ENCODE peak calls at places on chromosomes 1 and 21, in eight cellular contexts. T is A549, H is IMR-90, M is endothelial cell of umbilical vein, F is K562, I is ovary, K is body of pancreas, A is uterus. N is an unnamed sample. For H3K4me1, the result is how much of the 10 kb centered on the place peaks cover.

GRCh38 chr1:39462074-39462473 is 29.4 kb upstream of the BMP8A start:
- DNase-seq in T (no peak), H (peak), M (no peak), F (no peak), I (no peak), K (no peak), A (no peak), N (no peak)

GRCh38 chr1:177142791-177143382 is 21.6 kb downstream of the ASTN1 start:
- DNase-seq in T (no peak), H (no peak), M (no peak), F (no peak), I (no peak), K (no peak), A (no peak), N (no peak)

GRCh38 chr1:239386453-239387303 is at the start of gene CHRM3:
- DNase-seq in T (peak), H (no peak), M (no peak), F (no peak), I (peak), K (peak), A (peak), N (peak)

GRCh38 chr1:179953974-179954493 is 576 bp upstream of the CEP350 start:
- DNase-seq in T (peak), H (peak), M (no peak), F (peak), I (no peak), K (no peak), A (peak), N (peak)

GRCh38 chr1:63617450-63617849 is 24.2 kb downstream of the PGM1 start:
- DNase-seq in T (no peak), H (no peak), M (no peak), F (no peak), I (no peak), K (no peak), A (no peak), N (no peak)

GRCh38 chr21:34989337-34990151 is 59.6 kb downstream of the RUNX1 start:
- DNase-seq in T (no peak), H (no peak), M (no peak), F (no peak), I (no peak), K (no peak), A (no peak), N (no peak)

GRCh38 chr1:89589515-89589914 is 43.4 kb upstream of the LRRC8C start:
- DNase-seq in T (no peak), H (no peak), M (peak), F (no peak), I (no peak), K (no peak), A (no peak), N (no peak)

GRCh38 chr1:215987092-215987855 is 420.2 kb downstream of the KCTD3 start:
- DNase-seq in T (no peak), H (peak), M (no peak), F (no peak), I (no peak), K (no peak), A (no peak), N (no peak)

GRCh38 chr1:115364776-115365155 is 26.7 kb upstream of the NGF start:
- DNase-seq in T (no peak), H (no peak), M (no peak), F (no peak), I (no peak), K (no peak), A (no peak), N (no peak)

GRCh38 chr1:211783266-211783665 is 47.3 kb downstream of the LPGAT1 start:
- DNase-seq in T (no peak), H (no peak), M (peak), F (no peak), I (no peak), K (no peak), A (no peak), N (no peak)

GRCh38 chr1:206588492-206588891 is 23.8 kb downstream of the EIF2D start:
- DNase-seq in T (no peak), H (no peak), M (no peak), F (no peak), I (no peak), K (no peak), A (no peak), N (no peak)

GRCh38 chr1:87512431-87512830 is 183.8 kb downstream of the LMO4 start:
- DNase-seq in T (no peak), H (peak), M (no peak), F (no peak), I (no peak), K (no peak), A (no peak), N (no peak)

GRCh38 chr1:193019442-193020026 is 39.6 kb downstream of the UCHL5 start:
- DNase-seq in T (peak), H (peak), M (peak), F (peak), I (no peak), K (no peak), A (no peak), N (no peak)

GRCh38 chr1:220320709-220321108 is 48.5 kb upstream of the RAB3GAP2 start:
- DNase-seq in T (no peak), H (no peak), M (no peak), F (no peak), I (no peak), K (no peak), A (no peak), N (no peak)

GRCh38 chr1:91015794-91016550 is 5.9 kb downstream of the ZNF644 start:
- DNase-seq in T (no peak), H (peak), M (no peak), F (no peak), I (no peak), K (no peak), A (no peak), N (no peak)

GRCh38 chr1:82445827-82446226 is 645.1 kb downstream of the ADGRL2 start:
- DNase-seq in T (no peak), H (no peak), M (no peak), F (no peak), I (no peak), K (no peak), A (no peak), N (no peak)

GRCh38 chr1:236868625-236869467 is 73.8 kb downstream of the MTR start:
- DNase-seq in T (peak), H (peak), M (peak), F (peak), I (no peak), K (peak), A (no peak), N (no peak)

GRCh38 chr1:235642021-235642942 is 7.3 kb downstream of the GNG4 start:
- DNase-seq in T (no peak), H (peak), M (peak), F (peak), I (no peak), K (no peak), A (no peak), N (no peak)

GRCh38 chr1:226176870-226177269 is 9.7 kb downstream of the ACBD3 start:
- DNase-seq in T (no peak), H (no peak), M (no peak), F (no peak), I (no peak), K (no peak), A (no peak), N (no peak)

GRCh38 chr1:19096036-19096833 is 113.8 kb downstream of the UBR4 start:
- DNase-seq in T (peak), H (peak), M (peak), F (peak), I (no peak), K (peak), A (no peak), N (no peak)

GRCh38 chr1:15848143-15848928 is 829 bp downstream of the SPEN start:
- DNase-seq in T (no peak), H (peak), M (peak), F (peak), I (no peak), K (peak), A (peak), N (peak)

GRCh38 chr1:22117851-22118250 is 25.0 kb downstream of the WNT4 start:
- DNase-seq in T (no peak), H (no peak), M (no peak), F (peak), I (peak), K (no peak), A (peak), N (no peak)

DNA sequence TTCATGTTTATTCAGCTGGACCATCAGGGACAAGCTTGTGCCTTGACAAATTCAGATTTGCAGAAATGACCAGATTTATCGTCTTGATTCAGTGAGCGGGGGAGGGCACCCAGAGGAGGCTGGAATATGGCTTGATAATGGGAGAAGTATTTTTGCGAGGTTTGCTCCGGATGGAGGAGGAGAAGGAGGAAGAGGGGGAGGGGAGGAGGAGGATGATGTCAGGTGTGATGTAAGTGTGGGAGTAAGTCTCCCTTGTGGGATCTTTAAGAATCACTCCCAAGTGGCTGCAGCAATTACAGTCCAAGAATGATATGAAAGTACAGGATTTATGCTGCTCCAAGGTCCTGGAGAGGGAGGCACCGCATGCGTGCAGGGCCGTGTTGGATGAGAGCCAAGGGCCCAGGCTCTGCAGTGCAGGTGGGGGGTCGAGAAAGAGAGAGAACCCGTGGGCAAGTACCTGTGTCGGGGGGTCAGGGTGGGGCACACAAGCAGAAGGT is 5.6 kb upstream of the ZNF496 start:
- DNase-seq in T (no peak), H (peak), M (no peak), F (peak), I (peak), K (no peak), A (peak), N (no peak)
- H3K4me1 ChIP-seq in T (under half), H (under half), M (under half), F (under half), I (under half), K (under half), A (under half), N (under half)

GRCh38 chr21:26842976-26843911 is 2.0 kb downstream of the ADAMTS1 start:
- DNase-seq in T (no peak), H (peak), M (peak), F (no peak), I (peak), K (peak), A (peak), N (peak)
- TF ChIP-seq POLR2A in T (no peak), H (peak), M (no peak), F (no peak), I (peak), K (no peak), A (peak), N (peak)

GRCh38 chr1:2201062-2201461 is 6.5 kb upstream of the FAAP20 start:
- DNase-seq in T (no peak), H (no peak), M (no peak), F (no peak), I (no peak), K (no peak), A (no peak), N (no peak)
- H3K4me1 ChIP-seq in T (under half), H (under half), M (under half), F (half or more), I (under half), K (under half), A (under half), N (under half)

DNA sequence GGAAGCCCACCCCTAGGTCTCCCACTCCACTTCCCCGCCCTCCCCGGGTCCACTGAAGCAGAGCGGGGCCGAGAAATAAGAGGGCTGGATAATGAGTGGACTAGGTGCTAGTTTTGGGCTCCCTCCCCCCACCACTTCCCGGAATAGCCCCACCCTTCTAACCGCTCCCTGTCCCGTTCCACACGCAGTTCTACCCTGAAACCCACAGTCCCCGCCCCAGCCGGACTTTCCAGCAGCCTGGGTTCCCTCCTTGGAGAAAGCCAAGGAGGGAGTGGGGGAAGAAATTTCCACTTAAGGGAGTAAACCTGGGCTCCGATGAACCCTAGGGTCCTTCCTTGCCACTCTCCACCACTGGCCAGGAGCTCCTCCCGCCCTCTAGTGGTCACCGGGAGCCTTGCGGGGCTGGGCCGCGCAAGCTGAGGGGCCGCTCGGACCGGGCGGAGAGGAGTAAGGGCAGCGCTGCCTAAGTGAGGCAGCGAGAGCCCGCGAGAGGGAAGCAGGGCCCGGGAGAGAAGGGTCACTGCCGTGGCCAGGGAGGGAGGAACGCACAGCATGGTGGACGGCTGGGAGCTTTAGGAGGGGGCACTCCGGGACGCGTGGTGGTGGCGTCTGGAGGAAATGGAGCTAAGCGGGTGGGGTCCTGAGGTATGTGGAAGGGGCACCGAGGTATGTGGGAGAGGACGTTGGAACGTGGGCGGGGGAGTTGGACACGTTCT is 14.3 kb downstream of the THBS3 start:
- DNase-seq in T (peak), H (peak), M (peak), F (peak), I (peak), K (peak), A (peak), N (peak)
- TF ChIP-seq POLR2A in T (peak), H (peak), M (peak), F (peak), I (peak), K (peak), A (peak), N (peak)

GRCh38 chr21:37463083-37463780 is 96.7 kb downstream of the DYRK1A start:
- DNase-seq in T (peak), H (peak), M (peak), F (peak), I (no peak), K (no peak), A (no peak), N (no peak)
- H3K4me1 ChIP-seq in T (under half), H (under half), M (under half), F (under half), I (under half), K (under half), A (under half), N (under half)

GRCh38 chr1:152104854-152105253 is 10.4 kb downstream of the TCHH start:
- DNase-seq in T (no peak), H (no peak), M (no peak), F (no peak), I (no peak), K (no peak), A (no peak), N (no peak)
- TF ChIP-seq POLR2A in T (no peak), H (no peak), M (no peak), F (no peak), I (no peak), K (no peak), A (no peak), N (no peak)

GRCh38 chr1:160125761-160126160 is 10.2 kb downstream of the ATP1A2 start:
- DNase-seq in T (no peak), H (peak), M (no peak), F (no peak), I (no peak), K (no peak), A (no peak), N (no peak)

GRCh38 chr1:160128636-160129035 is 13.1 kb downstream of the ATP1A2 start:
- DNase-seq in T (no peak), H (no peak), M (no peak), F (no peak), I (no peak), K (no peak), A (no peak), N (no peak)

GRCh38 chr1:160129046-160129445 is 13.5 kb downstream of the ATP1A2 start:
- DNase-seq in T (no peak), H (peak), M (no peak), F (no peak), I (no peak), K (no peak), A (no peak), N (no peak)

GRCh38 chr1:160127865-160128523 is 12.4 kb downstream of the ATP1A2 start:
- DNase-seq in T (peak), H (peak), M (no peak), F (peak), I (no peak), K (no peak), A (no peak), N (no peak)

DNA sequence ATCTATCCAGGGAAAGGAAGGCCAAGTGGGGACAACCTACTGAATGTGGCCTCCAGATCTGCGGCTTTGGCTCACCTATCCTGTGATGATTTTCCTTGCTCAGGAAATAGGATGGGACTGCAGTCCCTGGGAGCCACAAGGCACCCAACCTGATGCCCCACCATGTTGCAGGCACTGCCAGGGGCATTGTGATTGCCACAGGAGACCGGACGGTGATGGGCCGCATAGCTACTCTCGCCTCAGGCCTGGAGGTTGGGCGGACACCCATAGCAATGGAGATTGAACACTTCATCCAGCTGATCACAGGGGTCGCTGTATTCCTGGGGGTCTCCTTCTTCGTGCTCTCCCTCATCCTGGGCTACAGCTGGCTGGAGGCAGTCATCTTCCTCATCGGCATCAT is 11.8 kb downstream of the ATP1A2 start:
- DNase-seq in T (no peak), H (no peak), M (no peak), F (no peak), I (no peak), K (no peak), A (no peak), N (no peak)
- H3K4me1 ChIP-seq in T (half or more), H (under half), M (under half), F (under half), I (under half), K (under half), A (under half), N (under half)

GRCh38 chr1:23554481-23555224 is 4.6 kb downstream of the ID3 start:
- DNase-seq in T (peak), H (peak), M (peak), F (peak), I (peak), K (peak), A (peak), N (peak)
- TF ChIP-seq POLR2A in T (peak), H (peak), M (peak), F (peak), I (peak), K (peak), A (peak), N (peak)

N was measured in right lobe of liver.